ENCODE peak calls at places on chromosomes 16 and 17, in nine cellular contexts. N, G, M, U, R, J, X, B and I are unnamed samples. For H3K4me1, the result is how much of the 10 kb centered on the place peaks cover.

GRCh38 chr17:35315283-35315682 is 58.1 kb downstream of the SLFN11 start:
- DNase-seq in N (no peak), G (no peak), M (no peak), U (no peak), R (no peak), J (peak), X (no peak), B (no peak), I (peak)

GRCh38 chr17:36777118-36777517 is 160.2 kb upstream of the LHX1 start:
- DNase-seq in N (peak), G (peak), M (no peak), U (no peak), R (no peak), J (peak), X (no peak), B (peak), I (no peak)

GRCh38 chr16:25838724-25839186 is 147.0 kb downstream of the HS3ST4 start:
- DNase-seq in N (peak), G (peak), M (peak), U (peak), R (peak), J (peak), X (peak), B (peak), I (peak)

GRCh38 chr16:17519041-17519440 is 48.3 kb upstream of the XYLT1 start:
- DNase-seq in N (no peak), G (no peak), M (no peak), U (no peak), R (no peak), J (no peak), X (no peak), B (no peak), I (peak)

GRCh38 chr16:1688807-1689560 is 10.9 kb downstream of the JPT2 start:
- DNase-seq in N (no peak), G (peak), M (peak), U (no peak), R (no peak), J (peak), X (no peak), B (no peak), I (no peak)

GRCh38 chr17:80445152-80446110 is 30.5 kb downstream of the ENDOV start:
- DNase-seq in N (no peak), G (no peak), M (no peak), U (no peak), R (no peak), J (no peak), X (no peak), B (no peak), I (no peak)

GRCh38 chr17:10745231-10745630 is 15.4 kb upstream of the TMEM220 start:
- DNase-seq in N (no peak), G (peak), M (no peak), U (no peak), R (no peak), J (no peak), X (no peak), B (no peak), I (peak)

GRCh38 chr16:51222016-51222415 is 70.9 kb upstream of the SALL1 start:
- DNase-seq in N (no peak), G (no peak), M (no peak), U (no peak), R (no peak), J (no peak), X (no peak), B (no peak), I (no peak)

GRCh38 chr16:85369741-85370528 is 243.2 kb upstream of the GSE1 start:
- DNase-seq in N (peak), G (peak), M (no peak), U (peak), R (peak), J (peak), X (peak), B (peak), I (peak)

GRCh38 chr17:47905221-47905733 is 9.2 kb downstream of the SP2 start:
- DNase-seq in N (peak), G (no peak), M (no peak), U (no peak), R (no peak), J (peak), X (no peak), B (no peak), I (peak)
- H3K4me2 ChIP-seq in N (peak), G (no peak), M (no peak), U (no peak), R (no peak), J (no peak), X (peak), B (no peak), I (peak)

GRCh38 chr17:49760296-49760695 is 3.6 kb downstream of the FAM117A start:
- DNase-seq in N (no peak), G (no peak), M (no peak), U (no peak), R (no peak), J (no peak), X (no peak), B (no peak), I (no peak)
- H3K4me1 ChIP-seq in N (under half), G (under half), M (under half), U (half or more), R (half or more), J (under half), X (under half), B (under half), I (under half)

GRCh38 chr16:73042807-73043206 is 5.1 kb downstream of the ZFHX3 start:
- DNase-seq in N (no peak), G (no peak), M (no peak), U (no peak), R (no peak), J (no peak), X (no peak), B (no peak), I (no peak)
- TF ChIP-seq EZH2phosphoT487 in N (no peak), G (no peak), M (no peak), U (no peak), R (no peak), J (no peak), X (no peak), B (no peak), I (no peak)

GRCh38 chr16:4345439-4346204 is 5.5 kb downstream of the PAM16 start:
- DNase-seq in N (no peak), G (no peak), M (no peak), U (no peak), R (no peak), J (no peak), X (no peak), B (no peak), I (no peak)

GRCh38 chr16:4349332-4349731 is 1.8 kb downstream of the PAM16 start:
- DNase-seq in N (no peak), G (no peak), M (no peak), U (no peak), R (no peak), J (no peak), X (no peak), B (no peak), I (no peak)

GRCh38 chr16:4347010-4347409 is 4.1 kb downstream of the PAM16 start:
- DNase-seq in N (no peak), G (no peak), M (no peak), U (no peak), R (no peak), J (no peak), X (no peak), B (no peak), I (peak)

GRCh38 chr16:4346205-4346781 is 4.8 kb downstream of the PAM16 start:
- DNase-seq in N (no peak), G (no peak), M (no peak), U (no peak), R (no peak), J (no peak), X (no peak), B (no peak), I (no peak)

GRCh38 chr16:4347765-4348509 is 3.2 kb downstream of the PAM16 start:
- DNase-seq in N (no peak), G (no peak), M (no peak), U (no peak), R (no peak), J (no peak), X (no peak), B (no peak), I (no peak)
- H3K4me2 ChIP-seq in N (no peak), G (no peak), M (no peak), U (peak), R (no peak), J (no peak), X (no peak), B (no peak), I (no peak)

DNA sequence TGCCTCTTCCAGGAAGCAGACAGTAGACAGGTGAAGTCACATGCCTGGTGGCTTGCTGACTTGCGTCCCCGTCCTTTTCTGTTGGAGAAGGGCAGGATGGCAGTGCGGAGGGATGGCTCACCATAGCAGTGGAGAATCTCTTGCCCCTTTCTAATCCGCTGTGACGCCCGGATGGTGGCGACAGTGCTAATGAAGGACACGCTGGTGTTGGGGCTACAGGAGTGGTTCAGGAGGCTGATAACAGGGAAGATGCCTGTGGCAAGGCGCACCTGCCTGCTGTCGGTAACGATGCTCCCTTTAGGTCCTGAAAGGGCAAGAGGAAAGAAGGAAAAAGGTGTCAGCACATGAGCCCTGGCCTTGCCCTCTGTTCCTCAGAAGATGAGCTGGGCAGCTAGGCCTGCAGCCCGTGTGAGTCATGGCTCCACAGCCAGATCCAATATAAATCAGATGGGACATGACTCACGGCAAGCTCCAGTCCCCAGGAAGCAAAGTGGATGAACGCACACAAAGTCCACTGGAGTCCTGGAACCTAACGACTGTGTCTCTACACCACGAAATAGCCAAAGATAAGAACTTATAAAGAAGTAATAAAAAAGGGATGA is 25.5 kb downstream of the SERPINF1 start:
- DNase-seq in N (no peak), G (peak), M (peak), U (no peak), R (no peak), J (peak), X (peak), B (no peak), I (peak)
- H3K4me1 ChIP-seq in N (under half), G (under half), M (under half), U (under half), R (under half), J (under half), X (under half), B (under half), I (under half)

GRCh38 chr17:54901230-54901847 is 687 bp downstream of the TOM1L1 start:
- DNase-seq in N (no peak), G (peak), M (peak), U (no peak), R (no peak), J (peak), X (peak), B (peak), I (peak)
- TF ChIP-seq EZH2phosphoT487 in N (no peak), G (no peak), M (no peak), U (no peak), R (no peak), J (no peak), X (no peak), B (no peak), I (no peak)

GRCh38 chr16:15636392-15636873 is 6.5 kb downstream of the MARF1 start:
- DNase-seq in N (no peak), G (no peak), M (no peak), U (peak), R (no peak), J (no peak), X (no peak), B (no peak), I (no peak)
- H3K4me2 ChIP-seq in N (no peak), G (no peak), M (no peak), U (peak), R (no peak), J (no peak), X (no peak), B (no peak), I (no peak)